ENCODE peak calls at places on chromosomes 12 and 14, in six cellular contexts. R is endothelial cell; S is T-helper 2 cell; B is anterior cingulate cortex; E is activated effector memory CD4-positive, alpha-beta T cell treated with Interleukin-2 at 50 U/mL for 16 hours; O is cardiac muscle cell. L is an unnamed sample.

GRCh38 chr12:105843989-105844768 is 294.6 kb downstream of the NUAK1 start:
- DNase-seq in R (no peak), S (no peak), B (peak; percentile 12), E (no peak), O (peak; percentile 11), L (no peak)

GRCh38 chr14:94882401-94882800 is 112.5 kb upstream of the GSC start:
- DNase-seq in R (no peak), S (no peak), B (no peak), E (no peak), O (no peak), L (no peak)

GRCh38 chr14:92475451-92476187 is 38.0 kb upstream of the RIN3 start:
- DNase-seq in R (no peak), S (no peak), B (no peak), E (no peak), O (peak; percentile 94), L (no peak)

GRCh38 chr14:32564591-32564990 is 235.5 kb downstream of the AKAP6 start:
- DNase-seq in R (no peak), S (no peak), B (no peak), E (no peak), O (peak; percentile 59), L (no peak)

GRCh38 chr14:90757452-90757851 is 58.8 kb downstream of the TTC7B start:
- DNase-seq in R (no peak), S (no peak), B (peak; percentile 56), E (no peak), O (no peak), L (no peak)

GRCh38 chr14:33342299-33342974 is 403.8 kb downstream of the NPAS3 start:
- DNase-seq in R (no peak), S (no peak), B (no peak), E (no peak), O (no peak), L (no peak)

GRCh38 chr14:31877333-31877798 is 199.7 kb upstream of the ARHGAP5 start:
- DNase-seq in R (no peak), S (no peak), B (no peak), E (no peak), O (peak; percentile 54), L (no peak)

GRCh38 chr12:130186631-130187269 is 24.5 kb downstream of the FZD10 start:
- DNase-seq in R (no peak), S (no peak), B (no peak), E (no peak), O (no peak), L (no peak)

GRCh38 chr14:33938131-33938949 is 12.5 kb downstream of the EGLN3 start:
- DNase-seq in R (peak; percentile 41), S (no peak), B (peak; percentile 51), E (no peak), O (peak; percentile 77), L (no peak)

GRCh38 chr14:87133073-87133815 is 859.7 kb downstream of the GALC start:
- DNase-seq in R (no peak), S (no peak), B (no peak), E (no peak), O (no peak), L (no peak)

GRCh38 chr12:67811437-67812361 is 163.2 kb downstream of the DYRK2 start:
- DNase-seq in R (no peak), S (no peak), B (no peak), E (no peak), O (peak; percentile 37), L (no peak)

GRCh38 chr14:22824711-22825359 is 4.9 kb upstream of the MRPL52 start:
- DNase-seq in R (no peak), S (no peak), B (no peak), E (no peak), O (peak; percentile 94), L (no peak)

GRCh38 chr14:104109121-104109541 is 23.6 kb downstream of the ASPG start:
- DNase-seq in R (no peak), S (no peak), B (no peak), E (no peak), O (no peak), L (no peak)

GRCh38 chr14:105497671-105498429 is 6.8 kb downstream of the TEDC1 start:
- DNase-seq in R (no peak), S (no peak), B (no peak), E (no peak), O (no peak), L (no peak)

GRCh38 chr12:51227962-51228361 is 10.1 kb upstream of the POU6F1 start:
- DNase-seq in R (no peak), S (no peak), B (no peak), E (no peak), O (no peak), L (no peak)

GRCh38 chr14:75273272-75274044 is 5.2 kb upstream of the FOS start:
- DNase-seq in R (no peak), S (no peak), B (no peak), E (no peak), O (peak; percentile 97), L (no peak)

GRCh38 chr12:130961921-130962326 is 8.2 kb downstream of the ADGRD1 start:
- DNase-seq in R (no peak), S (no peak), B (no peak), E (no peak), O (no peak), L (no peak)

GRCh38 chr12:51827925-51828818 is 20.3 kb downstream of the FIGNL2 start:
- DNase-seq in R (no peak), S (no peak), B (no peak), E (no peak), O (peak; percentile 46), L (no peak)

GRCh38 chr14:72292689-72293024 is 360.4 kb downstream of the RGS6 start:
- DNase-seq in R (no peak), S (no peak), B (no peak), E (no peak), O (no peak), L (no peak)

GRCh38 chr12:104420868-104421267 is 35.9 kb upstream of the CHST11 start:
- DNase-seq in R (no peak), S (no peak), B (no peak), E (no peak), O (peak; percentile 12), L (no peak)

GRCh38 chr12:41437578-41437977 is 249.5 kb downstream of the PDZRN4 start:
- DNase-seq in R (no peak), S (no peak), B (no peak), E (no peak), O (no peak), L (no peak)

GRCh38 chr12:101039848-101040531 is 170.0 kb downstream of the SLC5A8 start:
- DNase-seq in R (no peak), S (no peak), B (no peak), E (no peak), O (no peak), L (no peak)

GRCh38 chr12:76936562-76937185 is 57.9 kb upstream of the CSRP2 start:
- DNase-seq in R (no peak), S (no peak), B (no peak), E (no peak), O (no peak), L (no peak)

GRCh38 chr14:26410189-26410685 is 187.6 kb downstream of the NOVA1 start:
- DNase-seq in R (no peak), S (no peak), B (no peak), E (no peak), O (no peak), L (no peak)

L was measured in T-helper 22 cell.